ENCODE peak calls at places on chromosomes 4 and X, in nine cellular contexts. H is T-helper 2 cell; N is fibroblast of pulmonary artery; C is T-helper 1 cell; S is LHCN-M2; A is naive thymus-derived CD8-positive, alpha-beta T cell; X is central memory CD8-positive, alpha-beta T cell; Q is activated T-cell treated with anti-CD3 and anti-CD28 coated beads for 1 hour; J is GM04503. Z is an unnamed sample.

GRCh38 chrX:25810202-25810601 is 327.9 kb upstream of the MAGEB18 start:
- DNase-seq in J (no peak), N (peak), A (no peak), S (no peak), C (no peak), X (no peak), H (no peak), Q (no peak), Z (no peak)

GRCh38 chr4:109319156-109319555 is 16.7 kb upstream of the COL25A1 start:
- DNase-seq in N (no peak), C (no peak), S (no peak), J (no peak), A (no peak), H (no peak), Q (no peak), X (no peak), Z (no peak)

GRCh38 chr4:149972407-149972806 is 105.8 kb upstream of the DCLK2 start:
- DNase-seq in Q (no peak), H (no peak), A (no peak), X (no peak), J (no peak), S (no peak), C (no peak), N (no peak), Z (no peak)

GRCh38 chr4:163680390-163681098 is 186.1 kb downstream of the TMA16 start:
- DNase-seq in N (no peak), H (no peak), C (no peak), X (no peak), Q (no peak), J (no peak), A (no peak), S (peak), Z (no peak)

GRCh38 chrX:136745215-136746173 is 35.2 kb downstream of the ARHGEF6 start:
- DNase-seq in X (no peak), S (peak), C (no peak), Q (no peak), H (no peak), J (no peak), N (no peak), A (no peak), Z (no peak)

GRCh38 chr4:84498203-84499026 is 677 bp downstream of the NKX6-1 start:
- DNase-seq in J (no peak), Q (no peak), C (no peak), N (peak), X (no peak), A (no peak), S (peak), H (no peak), Z (no peak)

GRCh38 chr4:8303485-8304281 is 34.1 kb downstream of the HTRA3 start:
- DNase-seq in J (peak), A (no peak), X (no peak), Q (no peak), N (peak), H (no peak), C (no peak), S (peak), Z (no peak)

GRCh38 chr4:175882891-175883290 is 70.8 kb upstream of the GPM6A start:
- DNase-seq in C (no peak), N (no peak), H (no peak), S (no peak), J (no peak), Q (no peak), A (no peak), X (no peak), Z (no peak)

GRCh38 chr4:86730310-86730709 is 118.9 kb downstream of the SLC10A6 start:
- DNase-seq in A (no peak), X (no peak), J (no peak), C (no peak), H (no peak), N (no peak), Q (no peak), S (no peak), Z (no peak)

GRCh38 chrX:118717703-118718391 is 9.6 kb upstream of the IL13RA1 start:
- DNase-seq in S (no peak), C (no peak), Q (no peak), J (no peak), N (no peak), H (no peak), X (no peak), A (no peak), Z (no peak)

GRCh38 chrX:39843318-39843717 is 254.4 kb downstream of the BCOR start:
- DNase-seq in C (no peak), A (no peak), Q (no peak), S (no peak), H (no peak), N (no peak), J (no peak), X (no peak), Z (no peak)

GRCh38 chrX:39416547-39417262 is 615.4 kb downstream of the MID1IP1 start:
- DNase-seq in H (no peak), C (no peak), X (no peak), J (no peak), Q (no peak), A (no peak), S (peak), N (no peak), Z (no peak)

GRCh38 chr4:74934016-74934821 is 1.3 kb downstream of the PARM1 start:
- DNase-seq in C (no peak), A (no peak), N (peak), X (no peak), S (peak), J (no peak), Q (no peak), H (no peak), Z (no peak)

GRCh38 chr4:152220201-152220666 is 315.7 kb downstream of the FBXW7 start:
- DNase-seq in N (no peak), S (peak), J (peak), C (no peak), H (no peak), A (no peak), Q (no peak), X (no peak), Z (no peak)